ENCODE peak calls at places on chromosomes 6 and 20, in seven cellular contexts. Z is GM19239; P is sciatic nerve; L is stimulated activated CD4-positive, alpha-beta T cell treated with anti-CD3 and anti-CD28 coated beads, Interleukin-2, amount 100 ng/mL, for 48 hours; X is T-helper 17 cell; R is SK-N-DZ; G is left cardiac atrium. N is an unnamed sample.

GRCh38 chr6:36337814-36338213 is 1.1 kb upstream of the BNIP5 start:
- DNase-seq in X (no peak), G (no peak), P (no peak), R (no peak), L (no peak), Z (no peak), N (no peak)

GRCh38 chr6:12875061-12875460 is 158.5 kb downstream of the PHACTR1 start:
- DNase-seq in L (no peak), X (no peak), P (no peak), G (no peak), Z (no peak), R (no peak), N (no peak)

GRCh38 chr6:155142163-155142901 is 121.5 kb upstream of the CLDN20 start:
- DNase-seq in Z (no peak), R (no peak), G (no peak), X (no peak), P (no peak), L (no peak), N (no peak)

GRCh38 chr6:7730003-7730402 is 4.1 kb downstream of the BMP6 start:
- DNase-seq in X (no peak), G (no peak), R (no peak), L (no peak), P (no peak), Z (no peak), N (no peak)

GRCh38 chr6:116217069-116217468 is 36.8 kb downstream of the TSPYL4 start:
- DNase-seq in R (peak; percentile 34), L (no peak), Z (peak; percentile 2), G (no peak), X (no peak), P (no peak), N (no peak)

GRCh38 chr6:72464791-72465691 is 156.8 kb upstream of the KCNQ5 start:
- DNase-seq in X (no peak), R (no peak), L (no peak), Z (no peak), G (no peak), P (no peak), N (no peak)

GRCh38 chr6:132995432-132995831 is 181.1 kb downstream of the RPS12 start:
- DNase-seq in Z (no peak), R (no peak), X (no peak), G (no peak), P (no peak), L (no peak), N (no peak)

GRCh38 chr20:61333484-61334108 is 81.5 kb downstream of the CDH4 start:
- DNase-seq in Z (no peak), P (no peak), G (no peak), X (no peak), R (no peak), L (no peak), N (no peak)

GRCh38 chr6:169342655-169343054 is 89.0 kb upstream of the THBS2 start:
- DNase-seq in R (no peak), L (no peak), X (no peak), P (no peak), Z (no peak), G (no peak), N (no peak)

GRCh38 chr6:159400806-159401205 is 231.6 kb downstream of the FNDC1 start:
- DNase-seq in G (no peak), P (no peak), L (no peak), R (no peak), Z (no peak), X (no peak), N (no peak)

GRCh38 chr6:162085561-162085960 is 642.0 kb downstream of the PRKN start:
- DNase-seq in R (no peak), L (no peak), P (no peak), G (no peak), Z (no peak), X (no peak), N (no peak)

GRCh38 chr6:157579467-157580031 is 198.6 kb downstream of the ZDHHC14 start:
- DNase-seq in G (no peak), X (no peak), Z (no peak), L (no peak), R (no peak), P (no peak), N (no peak)

GRCh38 chr6:169141706-169142705 is 111.6 kb downstream of the THBS2 start:
- DNase-seq in G (no peak), L (no peak), P (no peak), Z (no peak), R (no peak), X (no peak), N (peak; percentile 85)

GRCh38 chr6:139109558-139109957 is 25.3 kb upstream of the HECA start:
- DNase-seq in R (peak; percentile 54), L (no peak), X (no peak), P (no peak), Z (no peak), G (no peak), N (no peak)

GRCh38 chr20:46558511-46558959 is 8.1 kb upstream of the OCSTAMP start:
- DNase-seq in R (no peak), G (peak; percentile 45), X (no peak), P (no peak), L (peak; percentile 35), Z (no peak), N (no peak)

GRCh38 chr6:81003156-81003555 is 749.3 kb downstream of the TENT5A start:
- DNase-seq in L (no peak), P (no peak), R (no peak), Z (no peak), X (no peak), G (no peak), N (no peak)

GRCh38 chr6:149393002-149393679 is 6.9 kb upstream of the SUMO4 start:
- DNase-seq in X (no peak), Z (no peak), R (no peak), L (no peak), G (no peak), P (no peak), N (no peak)

GRCh38 chr6:40912158-40912946 is 126.7 kb downstream of the UNC5CL start:
- DNase-seq in X (no peak), L (no peak), R (peak; percentile 83), Z (peak; percentile 58), G (peak; percentile 41), P (no peak), N (no peak)

GRCh38 chr20:34951252-34951651 is 4.4 kb downstream of the GSS start:
- DNase-seq in G (no peak), P (no peak), X (no peak), L (no peak), Z (no peak), R (no peak), N (no peak)

GRCh38 chr20:51616060-51616459 is 73.5 kb upstream of the NFATC2 start:
- DNase-seq in G (no peak), P (no peak), L (no peak), X (no peak), R (no peak), Z (no peak), N (no peak)

GRCh38 chr6:17968081-17968518 is 19.3 kb downstream of the KIF13A start:
- DNase-seq in X (no peak), R (no peak), Z (no peak), L (no peak), P (no peak), G (no peak), N (no peak)

GRCh38 chr6:161079566-161080262 is 88.1 kb downstream of the MAP3K4 start:
- DNase-seq in Z (no peak), P (no peak), L (peak; percentile 54), G (peak; percentile 33), X (peak; percentile 46), R (no peak), N (no peak)

GRCh38 chr6:157219201-157220200 is 103.8 kb downstream of the TMEM242 start:
- DNase-seq in Z (no peak), R (no peak), L (no peak), P (no peak), X (no peak), G (no peak), N (peak; percentile 55)